ENCODE peak calls at places on chromosome 3, in seven cellular contexts. X is NCI-H2171 treated with DMSO at 0.1 percent for 48 hours; G is stimulated activated CD8-positive, alpha-beta memory T cell treated with anti-CD3 and anti-CD28 coated beads, Interleukin-4, amount 100 ng/mL, for 1 hour; M is KBM-7; H is cardiac fibroblast; L is AG04449; Q is GM23338. F is an unnamed sample.
A peak's percentile ranks its signal among the peaks of the same experiment; 100 is the strongest.

GRCh38 chr3:60080648-60081047 is 1030.8 kb upstream of the CFAP20DC start:
- DNase-seq in X (no peak), G (no peak), M (no peak), H (no peak), L (no peak), Q (no peak), F (no peak)

GRCh38 chr3:156300373-156300772 is 180.0 kb downstream of the KCNAB1 start:
- DNase-seq in X (no peak), G (no peak), M (no peak), H (no peak), L (no peak), Q (no peak), F (no peak)

GRCh38 chr3:181722156-181722555 is 10.4 kb downstream of the SOX2 start:
- DNase-seq in X (no peak), G (no peak), M (no peak), H (no peak), L (no peak), Q (no peak), F (no peak)

GRCh38 chr3:18379647-18380046 is 45.5 kb downstream of the SATB1 start:
- DNase-seq in X (no peak), G (no peak), M (no peak), H (no peak), L (no peak), Q (peak; percentile 34), F (no peak)

GRCh38 chr3:168249539-168250414 is 154.1 kb upstream of the GOLIM4 start:
- DNase-seq in X (peak; percentile 76), G (no peak), M (peak; percentile 76), H (peak; percentile 75), L (peak; percentile 7), Q (peak; percentile 95), F (peak; percentile 17)

GRCh38 chr3:16550305-16550675 is 36.8 kb upstream of the RFTN1 start:
- DNase-seq in X (no peak), G (no peak), M (no peak), H (peak; percentile 4), L (no peak), Q (peak; percentile 49), F (peak; percentile 76)

GRCh38 chr3:47432673-47433072 is 43.1 kb downstream of the SCAP start:
- DNase-seq in X (no peak), G (no peak), M (no peak), H (no peak), L (no peak), Q (no peak), F (no peak)

GRCh38 chr3:167895684-167896083 is 160.2 kb downstream of the SERPINI1 start:
- DNase-seq in X (peak; percentile 21), G (no peak), M (no peak), H (no peak), L (no peak), Q (peak; percentile 84), F (no peak)

GRCh38 chr3:102057781-102058421 is 208.6 kb downstream of the NFKBIZ start:
- DNase-seq in X (no peak), G (no peak), M (no peak), H (no peak), L (no peak), Q (no peak), F (no peak)

GRCh38 chr3:33717616-33717865 is 513 bp downstream of the CLASP2 start:
- DNase-seq in X (no peak), G (peak; percentile 16), M (peak; percentile 78), H (peak; percentile 71), L (no peak), Q (peak; percentile 82), F (no peak)

GRCh38 chr3:138440137-138440536 is 5.7 kb downstream of the ESYT3 start:
- DNase-seq in X (no peak), G (no peak), M (peak; percentile 58), H (no peak), L (no peak), Q (peak; percentile 28), F (no peak)

GRCh38 chr3:20215636-20216035 is 29.6 kb upstream of the SGO1 start:
- DNase-seq in X (no peak), G (no peak), M (no peak), H (no peak), L (no peak), Q (no peak), F (no peak)

GRCh38 chr3:151230644-151231043 is 27.6 kb upstream of the GPR171 start:
- DNase-seq in X (no peak), G (no peak), M (peak; percentile 63), H (no peak), L (no peak), Q (no peak), F (no peak)

GRCh38 chr3:36362216-36362615 is 18.1 kb upstream of the STAC start:
- DNase-seq in X (no peak), G (no peak), M (no peak), H (peak; percentile 38), L (no peak), Q (no peak), F (no peak)

GRCh38 chr3:194690501-194691372 is 5.1 kb downstream of the FAM43A start:
- DNase-seq in X (peak; percentile 95), G (no peak), M (peak; percentile 43), H (peak; percentile 49), L (no peak), Q (no peak), F (no peak)

GRCh38 chr3:156675744-156676466 is 1.5 kb downstream of the TIPARP start:
- DNase-seq in X (peak; percentile 70), G (peak; percentile 9), M (peak; percentile 54), H (peak; percentile 98), L (no peak), Q (peak; percentile 21), F (peak; percentile 39)

GRCh38 chr3:98741121-98741716 is 21.9 kb upstream of the ST3GAL6 start:
- DNase-seq in X (no peak), G (no peak), M (no peak), H (peak; percentile 82), L (no peak), Q (no peak), F (no peak)

GRCh38 chr3:143430582-143430981 is 311.0 kb downstream of the CHST2 start:
- DNase-seq in X (no peak), G (no peak), M (no peak), H (no peak), L (no peak), Q (no peak), F (no peak)

GRCh38 chr3:142501004-142501926 is 53.4 kb upstream of the XRN1 start:
- DNase-seq in X (no peak), G (no peak), M (no peak), H (peak; percentile 77), L (peak; percentile 83), Q (no peak), F (no peak)

GRCh38 chr3:71641669-71642068 is 58.1 kb upstream of the FOXP1 start:
- DNase-seq in X (no peak), G (no peak), M (no peak), H (peak; percentile 14), L (no peak), Q (no peak), F (no peak)

GRCh38 chr3:11558002-11558401 is 85.7 kb downstream of the VGLL4 start:
- DNase-seq in X (no peak), G (no peak), M (peak; percentile 12), H (peak; percentile 93), L (no peak), Q (no peak), F (no peak)

GRCh38 chr3:113532698-113533533 is 561 bp downstream of the SIDT1 start:
- DNase-seq in X (peak; percentile 55), G (peak; percentile 31), M (peak; percentile 56), H (no peak), L (no peak), Q (peak; percentile 63), F (peak; percentile 70)

GRCh38 chr3:128424508-128425069 is 42.1 kb downstream of the DNAJB8 start:
- DNase-seq in X (no peak), G (no peak), M (no peak), H (peak; percentile 11), L (peak; percentile 52), Q (no peak), F (no peak)

GRCh38 chr3:193872265-193872753 is 263.6 kb upstream of the HES1 start:
- DNase-seq in X (no peak), G (no peak), M (no peak), H (peak; percentile 96), L (peak; percentile 10), Q (no peak), F (no peak)